ENCODE peak calls at places on chromosomes 2 and 18, in eight cellular contexts. G, F, W, Z, I, T, O and Q are unnamed samples.

GRCh38 chr2:239000500-239001073 is 152.7 kb downstream of the TWIST2 start:
- DNase-seq in G (no peak), F (no peak), W (no peak), Z (no peak), I (no peak), T (no peak), O (no peak), Q (no peak)

GRCh38 chr18:76678248-76678647 is 144.1 kb upstream of the ZNF236 start:
- DNase-seq in G (no peak), F (no peak), W (no peak), Z (no peak), I (no peak), T (no peak), O (no peak), Q (no peak)

GRCh38 chr2:170155022-170155722 is 22.8 kb upstream of the MYO3B start:
- DNase-seq in G (no peak), F (peak), W (peak), Z (peak), I (peak), T (no peak), O (peak), Q (peak)

GRCh38 chr2:191410646-191411436 is 165.6 kb downstream of the MYO1B start:
- DNase-seq in G (no peak), F (no peak), W (no peak), Z (no peak), I (no peak), T (no peak), O (no peak), Q (no peak)

GRCh38 chr18:2515408-2515807 is 55.9 kb downstream of the METTL4 start:
- DNase-seq in G (peak), F (no peak), W (no peak), Z (no peak), I (no peak), T (no peak), O (no peak), Q (peak)

GRCh38 chr18:68735498-68736343 is 20.8 kb upstream of the TMX3 start:
- DNase-seq in G (peak), F (peak), W (peak), Z (peak), I (peak), T (no peak), O (peak), Q (peak)

GRCh38 chr2:168165418-168165817 is 82.0 kb downstream of the STK39 start:
- DNase-seq in G (no peak), F (no peak), W (no peak), Z (no peak), I (no peak), T (no peak), O (no peak), Q (no peak)

GRCh38 chr18:3347286-3347803 is 85.4 kb downstream of the MYL12B start:
- DNase-seq in G (no peak), F (no peak), W (peak), Z (no peak), I (no peak), T (no peak), O (no peak), Q (no peak)

GRCh38 chr18:31506024-31506742 is 8.2 kb downstream of the DSG2 start:
- DNase-seq in G (peak), F (peak), W (no peak), Z (no peak), I (no peak), T (no peak), O (no peak), Q (peak)

GRCh38 chr18:45775241-45775676 is 50.2 kb upstream of the SIGLEC15 start:
- DNase-seq in G (peak), F (no peak), W (no peak), Z (no peak), I (no peak), T (peak), O (no peak), Q (peak)

GRCh38 chr2:60523987-60524386 is 29.5 kb downstream of the BCL11A start:
- DNase-seq in G (no peak), F (no peak), W (no peak), Z (no peak), I (no peak), T (no peak), O (no peak), Q (no peak)

GRCh38 chr2:239601201-239601851 is 200.5 kb upstream of the HDAC4 start:
- DNase-seq in G (no peak), F (no peak), W (no peak), Z (no peak), I (no peak), T (no peak), O (no peak), Q (no peak)

GRCh38 chr2:1910562-1911256 is 166.4 kb upstream of the PXDN start:
- DNase-seq in G (no peak), F (peak), W (peak), Z (no peak), I (peak), T (no peak), O (no peak), Q (no peak)